ENCODE peak calls at places on chromosomes 13 and 19, in eight cellular contexts. One of them, this sample, is unnamed.

GRCh38 chr19:46618670-46619231 is 6.1 kb downstream of the PTGIR start:
- DNase-seq in Peyer's patch: peak; percentile 65
- DNase-seq in EL: no peak
- DNase-seq in NCI-H526 treated with DMSO at 0.1 percent for 48 hours: no peak
- DNase-seq in hippocampal formation: no peak
- DNase-seq in lower lobe of right lung: no peak
- DNase-seq in cardiac fibroblast: peak; percentile 72
- DNase-seq in fibroblast of pulmonary artery: peak; percentile 86
- DNase-seq in this sample: no peak

GRCh38 chr19:58097349-58097748 is 682 bp downstream of the ZSCAN18 start:
- DNase-seq in Peyer's patch: no peak
- DNase-seq in EL: no peak
- DNase-seq in NCI-H526 treated with DMSO at 0.1 percent for 48 hours: no peak
- DNase-seq in hippocampal formation: no peak
- DNase-seq in lower lobe of right lung: no peak
- DNase-seq in cardiac fibroblast: no peak
- DNase-seq in fibroblast of pulmonary artery: no peak
- DNase-seq in this sample: no peak

GRCh38 chr19:30362156-30362754 is 9.9 kb upstream of the ZNF536 start:
- DNase-seq in Peyer's patch: no peak
- DNase-seq in EL: no peak
- DNase-seq in NCI-H526 treated with DMSO at 0.1 percent for 48 hours: no peak
- DNase-seq in hippocampal formation: no peak
- DNase-seq in lower lobe of right lung: no peak
- DNase-seq in cardiac fibroblast: no peak
- DNase-seq in fibroblast of pulmonary artery: no peak
- DNase-seq in this sample: no peak

GRCh38 chr13:81138353-81138995 is 797.5 kb upstream of the SPRY2 start:
- DNase-seq in Peyer's patch: no peak
- DNase-seq in EL: no peak
- DNase-seq in NCI-H526 treated with DMSO at 0.1 percent for 48 hours: no peak
- DNase-seq in hippocampal formation: no peak
- DNase-seq in lower lobe of right lung: no peak
- DNase-seq in cardiac fibroblast: no peak
- DNase-seq in fibroblast of pulmonary artery: no peak
- DNase-seq in this sample: no peak

GRCh38 chr13:112064222-112064621 is 2.7 kb upstream of the SOX1 start:
- DNase-seq in Peyer's patch: no peak
- DNase-seq in EL: no peak
- DNase-seq in NCI-H526 treated with DMSO at 0.1 percent for 48 hours: no peak
- DNase-seq in hippocampal formation: no peak
- DNase-seq in lower lobe of right lung: no peak
- DNase-seq in cardiac fibroblast: no peak
- DNase-seq in fibroblast of pulmonary artery: no peak
- DNase-seq in this sample: no peak

GRCh38 chr19:49528211-49528771 is 488 bp downstream of the RCN3 start:
- DNase-seq in Peyer's patch: no peak
- DNase-seq in EL: peak; percentile 90
- DNase-seq in NCI-H526 treated with DMSO at 0.1 percent for 48 hours: no peak
- DNase-seq in hippocampal formation: no peak
- DNase-seq in lower lobe of right lung: no peak
- DNase-seq in cardiac fibroblast: peak; percentile 66
- DNase-seq in fibroblast of pulmonary artery: peak; percentile 57
- DNase-seq in this sample: peak; percentile 39

GRCh38 chr13:20870829-20871228 is 31.7 kb downstream of the XPO4 start:
- DNase-seq in Peyer's patch: no peak
- DNase-seq in EL: no peak
- DNase-seq in NCI-H526 treated with DMSO at 0.1 percent for 48 hours: no peak
- DNase-seq in hippocampal formation: no peak
- DNase-seq in lower lobe of right lung: no peak
- DNase-seq in cardiac fibroblast: no peak
- DNase-seq in fibroblast of pulmonary artery: no peak
- DNase-seq in this sample: no peak

GRCh38 chr19:18194554-18195238 is 1.7 kb downstream of the MPV17L2 start:
- DNase-seq in Peyer's patch: peak; percentile 58
- DNase-seq in EL: peak; percentile 36
- DNase-seq in NCI-H526 treated with DMSO at 0.1 percent for 48 hours: no peak
- DNase-seq in hippocampal formation: no peak
- DNase-seq in lower lobe of right lung: no peak
- DNase-seq in cardiac fibroblast: peak; percentile 79
- DNase-seq in fibroblast of pulmonary artery: peak; percentile 56
- DNase-seq in this sample: no peak

GRCh38 chr19:16190198-16190597 is 5.0 kb downstream of the FAM32A start:
- DNase-seq in Peyer's patch: no peak
- DNase-seq in EL: no peak
- DNase-seq in NCI-H526 treated with DMSO at 0.1 percent for 48 hours: no peak
- DNase-seq in hippocampal formation: no peak
- DNase-seq in lower lobe of right lung: peak; percentile 15
- DNase-seq in cardiac fibroblast: no peak
- DNase-seq in fibroblast of pulmonary artery: no peak
- DNase-seq in this sample: no peak

GRCh38 chr13:30429721-30430694 is 7.7 kb downstream of the UBE2L5 start:
- DNase-seq in Peyer's patch: no peak
- DNase-seq in EL: peak; percentile 90
- DNase-seq in NCI-H526 treated with DMSO at 0.1 percent for 48 hours: no peak
- DNase-seq in hippocampal formation: no peak
- DNase-seq in lower lobe of right lung: no peak
- DNase-seq in cardiac fibroblast: peak; percentile 76
- DNase-seq in fibroblast of pulmonary artery: peak; percentile 85
- DNase-seq in this sample: no peak

GRCh38 chr13:49560270-49561063 is 24.9 kb downstream of the RCBTB1 start:
- DNase-seq in Peyer's patch: no peak
- DNase-seq in EL: no peak
- DNase-seq in NCI-H526 treated with DMSO at 0.1 percent for 48 hours: no peak
- DNase-seq in hippocampal formation: no peak
- DNase-seq in lower lobe of right lung: no peak
- DNase-seq in cardiac fibroblast: peak; percentile 66
- DNase-seq in fibroblast of pulmonary artery: peak; percentile 31
- DNase-seq in this sample: no peak

GRCh38 chr13:24172071-24172470 is 11.6 kb downstream of the SPATA13 start:
- DNase-seq in Peyer's patch: no peak
- DNase-seq in EL: no peak
- DNase-seq in NCI-H526 treated with DMSO at 0.1 percent for 48 hours: no peak
- DNase-seq in hippocampal formation: no peak
- DNase-seq in lower lobe of right lung: no peak
- DNase-seq in cardiac fibroblast: no peak
- DNase-seq in fibroblast of pulmonary artery: no peak
- DNase-seq in this sample: no peak

GRCh38 chr19:16358456-16358855 is 33.8 kb downstream of the KLF2 start:
- DNase-seq in Peyer's patch: no peak
- DNase-seq in EL: no peak
- DNase-seq in NCI-H526 treated with DMSO at 0.1 percent for 48 hours: no peak
- DNase-seq in hippocampal formation: no peak
- DNase-seq in lower lobe of right lung: no peak
- DNase-seq in cardiac fibroblast: no peak
- DNase-seq in fibroblast of pulmonary artery: no peak
- DNase-seq in this sample: peak; percentile 54

GRCh38 chr19:45424191-45425058 is 708 bp upstream of the ERCC1 start:
- DNase-seq in Peyer's patch: peak; percentile 47
- DNase-seq in EL: peak; percentile 98
- DNase-seq in NCI-H526 treated with DMSO at 0.1 percent for 48 hours: no peak
- DNase-seq in hippocampal formation: no peak
- DNase-seq in lower lobe of right lung: peak; percentile 73
- DNase-seq in cardiac fibroblast: peak; percentile 91
- DNase-seq in fibroblast of pulmonary artery: peak; percentile 93
- DNase-seq in this sample: peak; percentile 83

GRCh38 chr19:1206733-1207301 is 1.2 kb downstream of the STK11 start:
- DNase-seq in Peyer's patch: peak; percentile 26
- DNase-seq in EL: no peak
- DNase-seq in NCI-H526 treated with DMSO at 0.1 percent for 48 hours: no peak
- DNase-seq in hippocampal formation: no peak
- DNase-seq in lower lobe of right lung: no peak
- DNase-seq in cardiac fibroblast: no peak
- DNase-seq in fibroblast of pulmonary artery: no peak
- DNase-seq in this sample: peak; percentile 89